ENCODE peak calls at places on chromosomes 2 and 18, in six cellular contexts. R is thoracic aorta, Z is adrenal gland, X is stomach, Y is A549, A is sigmoid colon. P is an unnamed sample.

GRCh38 chr2:67923696-67924095 is 139.1 kb downstream of the C1D start:
- DNase-seq in Y (no peak), X (no peak), R (no peak), A (no peak), Z (no peak), P (peak; percentile 3)

GRCh38 chr2:239073745-239074530 is 226.1 kb downstream of the TWIST2 start:
- DNase-seq in R (no peak), X (no peak), A (no peak), Z (no peak), Y (no peak), P (no peak)

GRCh38 chr2:218854860-218855259 is 4.7 kb upstream of the WNT6 start:
- DNase-seq in Z (no peak), R (no peak), A (no peak), Y (no peak), X (no peak), P (no peak)

GRCh38 chr2:42045956-42046748 is 1.7 kb upstream of the PKDCC start:
- DNase-seq in A (no peak), Y (no peak), R (no peak), Z (no peak), X (no peak), P (no peak)

GRCh38 chr18:60248563-60249330 is 123.8 kb downstream of the MC4R start:
- DNase-seq in Y (no peak), R (no peak), A (no peak), Z (no peak), X (no peak), P (no peak)

GRCh38 chr2:29114841-29115609 is at the start of gene CLIP4:
- DNase-seq in X (peak; percentile 34), A (peak; percentile 78), Y (peak; percentile 38), Z (peak; percentile 37), R (no peak), P (peak; percentile 63)

GRCh38 chr2:143321994-143322393 is 192.8 kb downstream of the ARHGAP15 start:
- DNase-seq in Y (no peak), X (no peak), Z (no peak), R (no peak), A (no peak), P (no peak)

GRCh38 chr18:8800445-8800844 is 95.1 kb downstream of the MTCL1 start:
- DNase-seq in R (no peak), Y (peak; percentile 60), A (no peak), Z (no peak), X (no peak), P (no peak)

GRCh38 chr2:128563348-128563687 is 244.7 kb upstream of the HS6ST1 start:
- DNase-seq in X (no peak), Z (peak; percentile 56), A (peak; percentile 86), Y (no peak), R (peak; percentile 64), P (peak; percentile 33)

GRCh38 chr2:196987654-196988364 is 61.3 kb upstream of the PGAP1 start:
- DNase-seq in X (no peak), A (no peak), Y (peak; percentile 67), R (peak; percentile 16), Z (peak; percentile 77), P (no peak)

GRCh38 chr2:62586981-62587380 is 81.0 kb upstream of the TMEM17 start:
- DNase-seq in X (no peak), Z (no peak), Y (no peak), A (no peak), R (no peak), P (no peak)

GRCh38 chr2:143545643-143546275 is 416.5 kb downstream of the ARHGAP15 start:
- DNase-seq in R (no peak), A (no peak), Z (no peak), Y (no peak), X (no peak), P (no peak)

GRCh38 chr2:187169108-187169713 is 278.8 kb downstream of the CALCRL start:
- DNase-seq in Y (no peak), R (no peak), Z (no peak), X (no peak), A (no peak), P (no peak)

GRCh38 chr18:24055878-24056277 is 41.3 kb downstream of the TTC39C start:
- DNase-seq in R (no peak), A (no peak), Z (no peak), Y (no peak), X (no peak), P (no peak)

GRCh38 chr18:39168723-39169122 is 1603.1 kb upstream of the CELF4 start:
- DNase-seq in A (no peak), Y (no peak), Z (no peak), R (no peak), X (no peak), P (no peak)

GRCh38 chr2:192194866-192195547 is at the start of gene TMEFF2:
- DNase-seq in Y (peak; percentile 95), X (peak; percentile 29), R (no peak), Z (peak; percentile 26), A (peak; percentile 74), P (peak; percentile 55)

GRCh38 chr2:3651686-3652516 is 6.1 kb upstream of the ALLC start:
- DNase-seq in A (no peak), Y (no peak), R (no peak), Z (peak; percentile 72), X (peak; percentile 62), P (peak; percentile 46)

GRCh38 chr2:43676322-43677050 is at the start of gene C1GALT1C1L:
- DNase-seq in Y (peak; percentile 43), X (peak; percentile 36), A (peak; percentile 92), Z (peak; percentile 61), R (no peak), P (peak; percentile 66)

GRCh38 chr2:230870544-230871360 is 6.0 kb downstream of the ITM2C start:
- DNase-seq in Y (no peak), Z (peak; percentile 9), A (no peak), X (peak; percentile 24), R (no peak), P (peak; percentile 78)

GRCh38 chr2:166321076-166321475 is 54.7 kb downstream of the SCN9A start:
- DNase-seq in A (no peak), Y (no peak), Z (no peak), X (no peak), R (no peak), P (no peak)

GRCh38 chr2:16722677-16723076 is 57.0 kb upstream of the CYRIA start:
- DNase-seq in Y (no peak), X (no peak), Z (no peak), R (no peak), A (no peak), P (no peak)
- TF ChIP-seq CTCF in Y (no peak), X (no peak), Z (no peak), R (no peak), A (no peak), P (no peak)

GRCh38 chr2:217813828-217814227 is 189.0 kb downstream of the TNS1 start:
- DNase-seq in X (no peak), Z (no peak), A (no peak), Y (no peak), R (no peak), P (no peak)
- H3K4me1 ChIP-seq in X (peaks cover 15% of the 10 kb centered on the region), Z (peaks cover 10% of the 10 kb centered on the region), A (peaks cover 79% of the 10 kb centered on the region), Y (no peaks in the 10 kb centered on the region), R (peaks cover 15% of the 10 kb centered on the region), P (no peaks in the 10 kb centered on the region)

DNA sequence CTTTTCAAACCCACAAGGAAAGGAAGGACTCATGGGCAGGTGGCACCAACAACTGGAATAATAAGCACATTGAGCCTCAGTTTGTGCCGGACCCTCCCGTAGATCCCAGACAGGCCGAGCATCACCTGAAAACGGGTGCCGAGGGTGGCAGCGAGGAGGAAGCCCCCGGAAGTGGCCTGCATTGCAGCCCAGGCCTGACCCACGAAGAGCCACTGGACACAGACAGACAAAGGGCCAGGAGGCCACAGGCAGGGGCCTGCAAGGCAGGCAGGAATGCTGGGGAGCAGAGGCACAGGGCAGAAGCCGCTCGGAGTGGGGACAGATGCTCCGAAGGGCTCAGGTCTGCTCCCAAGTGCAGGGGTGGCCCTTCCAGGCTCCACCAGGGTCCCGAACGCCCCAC is 31.7 kb downstream of the MTERF4 start:
- DNase-seq in Y (no peak), X (no peak), R (no peak), A (peak; percentile 52), Z (peak; percentile 8), P (no peak)
- TF ChIP-seq CTCF in Y (no peak), X (no peak), R (no peak), A (no peak), Z (no peak), P (no peak)

GRCh38 chr2:216985658-216986141 is 125.8 kb upstream of the TNP1 start:
- DNase-seq in Z (no peak), Y (no peak), X (no peak), A (no peak), R (no peak), P (no peak)

GRCh38 chr2:216989335-216990129 is 129.7 kb upstream of the TNP1 start:
- DNase-seq in R (no peak), Z (no peak), A (no peak), Y (no peak), X (no peak), P (no peak)

GRCh38 chr2:216987176-216987809 is 127.4 kb upstream of the TNP1 start:
- DNase-seq in Y (no peak), Z (no peak), X (no peak), A (peak; percentile 75), R (no peak), P (no peak)

GRCh38 chr2:216984937-216985336 is 125.1 kb upstream of the TNP1 start:
- DNase-seq in Y (no peak), X (no peak), A (no peak), Z (peak; percentile 65), R (no peak), P (no peak)
- H3K4me1 ChIP-seq in Y (no peaks in the 10 kb centered on the region), X (no peaks in the 10 kb centered on the region), A (no peaks in the 10 kb centered on the region), Z (no peaks in the 10 kb centered on the region), R (peaks cover 4% of the 10 kb centered on the region), P (no peaks in the 10 kb centered on the region)

GRCh38 chr2:145511946-145512345 is 992.0 kb upstream of the ZEB2 start:
- DNase-seq in R (no peak), X (no peak), Z (no peak), Y (no peak), A (no peak), P (no peak)
- TF ChIP-seq CTCF in R (no peak), X (no peak), Z (no peak), Y (no peak), A (no peak), P (no peak)

DNA sequence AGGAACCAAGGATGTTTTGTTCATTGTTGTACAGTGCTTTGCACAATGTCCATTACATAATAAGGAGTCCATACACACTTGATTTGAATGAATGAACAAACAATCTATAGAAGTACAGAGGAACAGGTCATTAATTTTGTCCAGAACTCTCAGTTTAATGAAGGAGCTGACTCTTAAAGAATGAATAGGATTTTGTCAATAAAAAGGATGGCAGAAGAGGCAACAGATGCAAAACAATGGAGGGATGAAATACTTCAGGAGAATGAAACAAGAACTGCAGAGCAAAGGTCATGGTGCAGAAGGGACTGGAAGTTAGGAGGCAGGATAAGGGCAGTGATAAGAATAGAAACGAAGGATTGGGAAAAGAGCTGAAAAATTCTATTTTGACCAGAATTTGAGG is 28.7 kb upstream of the COL5A2 start:
- DNase-seq in X (no peak), Z (no peak), Y (no peak), R (no peak), A (no peak), P (no peak)
- H3K4me1 ChIP-seq in X (peaks cover 4% of the 10 kb centered on the region), Z (peaks cover 6% of the 10 kb centered on the region), Y (peaks cover 70% of the 10 kb centered on the region), R (peaks cover 8% of the 10 kb centered on the region), A (peaks cover 28% of the 10 kb centered on the region), P (peaks cover 6% of the 10 kb centered on the region)

P was measured in mucosa of descending colon.